ENCODE peak calls at places on chromosome X, in ten cellular contexts. H, X, A, C, T, N, J, K, Q and P are unnamed samples.

GRCh38 chrX:72128881-72129280 is 2.8 kb downstream of the RTL5 start:
- DNase-seq in Q (no peak), N (no peak), T (no peak), X (no peak), K (no peak), A (peak), J (no peak), C (no peak), H (no peak), P (no peak)

GRCh38 chrX:38919202-38919601 is 117.9 kb downstream of the MID1IP1 start:
- DNase-seq in Q (no peak), X (no peak), H (no peak), N (no peak), K (no peak), A (no peak), C (no peak), T (no peak), J (no peak), P (no peak)

GRCh38 chrX:119759333-119759766 is 962 bp downstream of the SOWAHD start:
- DNase-seq in N (no peak), K (peak), Q (no peak), A (no peak), X (peak), C (no peak), T (no peak), J (no peak), H (no peak), P (no peak)

GRCh38 chrX:72029473-72030411 is 102.0 kb downstream of the RTL5 start:
- DNase-seq in T (peak), C (no peak), N (no peak), X (peak), K (no peak), Q (no peak), A (peak), H (no peak), J (peak), P (no peak)

GRCh38 chrX:134933911-134934310 is 56.9 kb upstream of the SMIM10 start:
- DNase-seq in A (no peak), T (no peak), Q (peak), J (no peak), H (peak), X (no peak), K (no peak), N (peak), C (no peak), P (no peak)

GRCh38 chrX:45515262-45516215 is 314.9 kb upstream of the DIPK2B start:
- DNase-seq in H (peak), J (peak), Q (peak), T (peak), X (peak), K (no peak), N (peak), C (no peak), A (no peak), P (no peak)

GRCh38 chrX:65677954-65678469 is 10.6 kb downstream of the MSN start:
- DNase-seq in Q (no peak), A (no peak), T (peak), J (peak), H (no peak), N (peak), X (no peak), C (no peak), K (no peak), P (no peak)

GRCh38 chrX:24643116-24643515 is 4.0 kb downstream of the PCYT1B start:
- DNase-seq in T (no peak), A (no peak), J (no peak), X (no peak), C (no peak), Q (no peak), K (no peak), H (no peak), N (no peak), P (no peak)

GRCh38 chrX:72461766-72462165 is 110.9 kb downstream of the HDAC8 start:
- DNase-seq in Q (no peak), C (no peak), J (no peak), H (no peak), T (no peak), X (no peak), K (no peak), A (no peak), N (no peak), P (no peak)

GRCh38 chrX:118726887-118727685 is at the start of gene IL13RA1:
- DNase-seq in Q (peak), T (peak), A (peak), X (peak), C (peak), K (peak), J (peak), H (peak), N (peak), P (no peak)

GRCh38 chrX:138925330-138925729 is 213.8 kb upstream of the FGF13 start:
- DNase-seq in C (no peak), X (no peak), J (peak), N (no peak), H (no peak), Q (no peak), K (no peak), A (no peak), T (peak), P (no peak)

GRCh38 chrX:39726810-39727209 is 370.9 kb downstream of the BCOR start:
- DNase-seq in K (no peak), A (peak), N (peak), X (no peak), C (no peak), H (no peak), Q (peak), T (peak), J (peak), P (no peak)

GRCh38 chrX:55907968-55908607 is 190.5 kb downstream of the RRAGB start:
- DNase-seq in A (no peak), X (peak), Q (no peak), K (peak), N (peak), T (no peak), C (peak), J (no peak), H (no peak), P (no peak)

GRCh38 chrX:107442914-107443527 is 6.4 kb upstream of the FRMPD3 start:
- DNase-seq in J (no peak), Q (no peak), N (no peak), X (no peak), A (no peak), H (no peak), C (no peak), T (no peak), K (no peak), P (no peak)

GRCh38 chrX:71515039-71515398 is 17.9 kb upstream of the OGT start:
- DNase-seq in K (no peak), X (no peak), C (no peak), H (no peak), J (no peak), A (no peak), T (no peak), Q (no peak), N (peak), P (no peak)

GRCh38 chrX:24963823-24964222 is 51.9 kb downstream of the ARX start:
- DNase-seq in A (no peak), X (no peak), H (no peak), N (no peak), C (no peak), J (no peak), T (no peak), Q (peak), K (no peak), P (no peak)

GRCh38 chrX:7074135-7074907 is 73.2 kb upstream of the STS start:
- DNase-seq in C (no peak), K (no peak), J (no peak), T (no peak), Q (no peak), A (no peak), N (no peak), H (no peak), X (no peak), P (no peak)

GRCh38 chrX:2417205-2417604 is 83.6 kb downstream of the DHRSX start:
- DNase-seq in X (no peak), H (no peak), T (no peak), C (no peak), A (no peak), J (peak), Q (no peak), N (no peak), K (no peak), P (no peak)

GRCh38 chrX:74104356-74105065 is 199.5 kb upstream of the ZCCHC13 start:
- DNase-seq in J (peak), C (no peak), H (no peak), Q (no peak), T (no peak), K (no peak), A (no peak), X (no peak), N (no peak), P (no peak)

GRCh38 chrX:14702145-14702544 is 170.7 kb downstream of the FANCB start:
- DNase-seq in T (no peak), J (no peak), N (no peak), Q (no peak), K (no peak), X (no peak), H (no peak), C (no peak), A (no peak), P (no peak)

GRCh38 chrX:17022205-17022604 is 75.7 kb downstream of the REPS2 start:
- DNase-seq in H (no peak), X (no peak), T (peak), K (no peak), A (no peak), J (peak), Q (peak), N (no peak), C (no peak), P (no peak)

GRCh38 chrX:7828594-7828993 is 14.4 kb upstream of the VCX start:
- DNase-seq in X (no peak), K (no peak), C (no peak), H (no peak), A (no peak), T (no peak), N (no peak), Q (no peak), J (no peak), P (no peak)

GRCh38 chrX:37302569-37302968 is 46.6 kb upstream of the PRRG1 start:
- DNase-seq in K (no peak), N (no peak), X (no peak), T (no peak), C (no peak), H (no peak), J (peak), A (no peak), Q (no peak), P (no peak)

GRCh38 chrX:71941771-71942170 is 31.1 kb downstream of the NHSL2 start:
- DNase-seq in K (no peak), C (no peak), N (peak), T (peak), Q (no peak), J (peak), X (no peak), H (no peak), A (no peak), P (no peak)

GRCh38 chrX:52979993-52980392 is 21.7 kb upstream of the FAM156A start:
- DNase-seq in K (no peak), H (no peak), C (no peak), T (no peak), Q (no peak), J (no peak), A (no peak), N (no peak), X (no peak), P (no peak)

GRCh38 chrX:45063319-45064095 is 137.2 kb downstream of the DIPK2B start:
- DNase-seq in Q (no peak), H (no peak), X (no peak), T (no peak), J (peak), C (no peak), A (no peak), K (no peak), N (peak), P (no peak)

GRCh38 chrX:135421537-135421931 is 210 bp upstream of the SMIM10L2A start:
- DNase-seq in K (peak), T (peak), X (peak), Q (peak), J (peak), A (peak), C (peak), N (peak), H (peak), P (peak)

GRCh38 chrX:42751573-42751972 is 26.4 kb downstream of the PPP1R2C start:
- DNase-seq in X (no peak), A (no peak), K (no peak), J (peak), H (no peak), T (no peak), C (no peak), Q (no peak), N (no peak), P (no peak)

GRCh38 chrX:85685843-85686242 is 306.4 kb upstream of the POF1B start:
- DNase-seq in C (no peak), T (no peak), X (no peak), A (no peak), N (no peak), Q (no peak), J (no peak), K (no peak), H (no peak), P (no peak)

GRCh38 chrX:66163849-66164401 is at the start of gene HEPH:
- DNase-seq in C (no peak), K (no peak), J (peak), N (no peak), T (peak), X (peak), Q (no peak), H (no peak), A (no peak), P (no peak)

GRCh38 chrX:34341258-34341657 is 209.1 kb upstream of the FAM47A start:
- DNase-seq in N (no peak), H (no peak), J (no peak), T (no peak), X (no peak), Q (no peak), A (no peak), C (no peak), K (no peak), P (no peak)

GRCh38 chrX:43717161-43717560 is 61.1 kb downstream of the MAOA start:
- DNase-seq in J (no peak), N (no peak), X (no peak), K (no peak), C (no peak), T (no peak), A (no peak), H (no peak), Q (no peak), P (no peak)

GRCh38 chrX:17590892-17591740 is 146.2 kb upstream of the SCML1 start:
- DNase-seq in Q (peak), N (peak), K (no peak), C (peak), J (peak), X (peak), A (peak), T (no peak), H (peak), P (no peak)

GRCh38 chrX:49995021-49995731 is 72.8 kb downstream of the CLCN5 start:
- DNase-seq in X (no peak), T (peak), N (no peak), C (no peak), K (no peak), Q (no peak), A (no peak), H (no peak), J (peak), P (no peak)

GRCh38 chrX:113512700-113513395 is 672.2 kb upstream of the AMOT start:
- DNase-seq in J (peak), C (no peak), K (no peak), N (no peak), X (no peak), Q (no peak), A (no peak), T (no peak), H (no peak), P (no peak)

GRCh38 chrX:114675365-114675764 is 91.5 kb downstream of the HTR2C start:
- DNase-seq in Q (no peak), T (no peak), J (no peak), N (no peak), X (no peak), K (no peak), A (no peak), H (no peak), C (no peak), P (no peak)

GRCh38 chrX:24694825-24695224 is 1.1 kb downstream of the POLA1 start:
- DNase-seq in J (peak), T (no peak), A (no peak), H (no peak), N (no peak), Q (no peak), C (no peak), X (no peak), K (no peak), P (no peak)

GRCh38 chrX:48540015-48540350 is 469 bp downstream of the TBC1D25 start:
- DNase-seq in T (no peak), K (no peak), J (peak), A (no peak), H (peak), N (peak), C (no peak), X (no peak), Q (peak), P (no peak)